ENCODE peak calls at places on chromosomes 16 and 17, in nine cellular contexts. Y, O, B, S, U, A, M, P and H are unnamed samples.

GRCh38 chr16:5054876-5055865 is 10.6 kb downstream of the C16orf89 start:
- DNase-seq in A (no peak), Y (no peak), O (no peak), U (no peak), S (no peak), B (no peak), P (no peak), M (no peak), H (no peak)

GRCh38 chr16:70777973-70778406 is 23.0 kb downstream of the VAC14 start:
- DNase-seq in M (no peak), A (no peak), P (no peak), O (no peak), U (peak), Y (no peak), S (no peak), B (no peak), H (no peak)

GRCh38 chr16:50881953-50882352 is 140.1 kb downstream of the CYLD start:
- DNase-seq in P (no peak), M (peak), Y (no peak), S (peak), A (no peak), B (no peak), U (no peak), O (no peak), H (no peak)

GRCh38 chr16:85416267-85417109 is 196.6 kb upstream of the GSE1 start:
- DNase-seq in S (no peak), P (peak), O (peak), U (peak), A (no peak), B (no peak), Y (peak), M (no peak), H (no peak)

GRCh38 chr16:55176901-55177300 is 147.1 kb upstream of the IRX6 start:
- DNase-seq in U (no peak), M (no peak), P (no peak), Y (no peak), B (no peak), O (no peak), S (no peak), A (no peak), H (no peak)

GRCh38 chr16:9820481-9821246 is 361.6 kb downstream of the GRIN2A start:
- DNase-seq in P (no peak), M (peak), O (no peak), Y (no peak), U (no peak), A (no peak), S (peak), B (no peak), H (no peak)

GRCh38 chr16:57149391-57149790 is 36.4 kb downstream of the PSME3IP1 start:
- DNase-seq in M (no peak), Y (no peak), A (no peak), P (no peak), S (no peak), B (no peak), U (no peak), O (no peak), H (no peak)

GRCh38 chr16:27779719-27780161 is 229.8 kb downstream of the KATNIP start:
- DNase-seq in U (peak), M (no peak), B (peak), S (peak), Y (no peak), P (no peak), O (peak), A (peak), H (no peak)

GRCh38 chr17:41548844-41549595 is 20.9 kb upstream of the KRT19 start:
- DNase-seq in Y (peak), M (peak), P (peak), O (peak), A (peak), U (peak), S (peak), B (peak), H (peak)

GRCh38 chr17:35499548-35499947 is 37.9 kb downstream of the SLFN12L start:
- DNase-seq in P (no peak), U (no peak), B (no peak), A (no peak), O (no peak), Y (no peak), S (no peak), M (no peak), H (no peak)